ENCODE peak calls at places on chromosomes 6 and 20, in five cellular contexts. One of them, this sample, is unnamed.

GRCh38 chr6:16168121-16168520 is 39.2 kb downstream of the MYLIP start:
- DNase-seq in HEK293T: no peak
- DNase-seq in K562: peak; percentile 60
- DNase-seq in HepG2: no peak
- DNase-seq in SK-N-SH: no peak
- DNase-seq in this sample: no peak

GRCh38 chr6:46491789-46492547 is 719 bp upstream of the RCAN2 start:
- DNase-seq in K562: no peak
- DNase-seq in SK-N-SH: peak; percentile 63
- DNase-seq in HEK293T: peak; percentile 42
- DNase-seq in HepG2: peak; percentile 6
- DNase-seq in this sample: no peak

GRCh38 chr20:54093423-54094267 is 23.3 kb upstream of the BCAS1 start:
- DNase-seq in HEK293T: no peak
- DNase-seq in HepG2: no peak
- DNase-seq in SK-N-SH: no peak
- DNase-seq in K562: no peak
- DNase-seq in this sample: no peak

GRCh38 chr6:162046324-162046723 is 681.2 kb downstream of the PRKN start:
- DNase-seq in SK-N-SH: no peak
- DNase-seq in HepG2: no peak
- DNase-seq in HEK293T: no peak
- DNase-seq in K562: no peak
- DNase-seq in this sample: no peak

GRCh38 chr6:137973201-137973600 is 106.1 kb downstream of the TNFAIP3 start:
- DNase-seq in SK-N-SH: no peak
- DNase-seq in HEK293T: no peak
- DNase-seq in HepG2: no peak
- DNase-seq in K562: no peak
- DNase-seq in this sample: no peak

GRCh38 chr6:169428532-169428931 is 174.9 kb upstream of the THBS2 start:
- DNase-seq in SK-N-SH: no peak
- DNase-seq in HepG2: no peak
- DNase-seq in K562: no peak
- DNase-seq in HEK293T: no peak
- DNase-seq in this sample: no peak

GRCh38 chr20:32363492-32363891 is 5.4 kb downstream of the ASXL1 start:
- DNase-seq in K562: no peak
- DNase-seq in HepG2: no peak
- DNase-seq in SK-N-SH: no peak
- DNase-seq in HEK293T: no peak
- DNase-seq in this sample: no peak

GRCh38 chr20:25048519-25048952 is 9.4 kb downstream of the ACSS1 start:
- DNase-seq in K562: no peak
- DNase-seq in HepG2: no peak
- DNase-seq in HEK293T: no peak
- DNase-seq in SK-N-SH: no peak
- DNase-seq in this sample: no peak

GRCh38 chr6:106792536-106793236 is 163.3 kb downstream of the QRSL1 start:
- DNase-seq in HepG2: peak; percentile 44
- DNase-seq in HEK293T: no peak
- DNase-seq in SK-N-SH: no peak
- DNase-seq in K562: no peak
- DNase-seq in this sample: no peak

GRCh38 chr20:58893355-58894151 is 41.0 kb downstream of the GNAS start:
- DNase-seq in SK-N-SH: no peak
- DNase-seq in K562: peak; percentile 52
- DNase-seq in HEK293T: no peak
- DNase-seq in HepG2: no peak
- DNase-seq in this sample: no peak

GRCh38 chr6:55826941-55827340 is 48.4 kb downstream of the BMP5 start:
- DNase-seq in SK-N-SH: no peak
- DNase-seq in K562: no peak
- DNase-seq in HEK293T: no peak
- DNase-seq in HepG2: no peak
- DNase-seq in this sample: no peak

GRCh38 chr6:138485005-138485545 is 14.2 kb downstream of the NHSL1 start:
- DNase-seq in HEK293T: no peak
- DNase-seq in K562: no peak
- DNase-seq in SK-N-SH: no peak
- DNase-seq in HepG2: no peak
- DNase-seq in this sample: no peak

GRCh38 chr6:119310486-119311036 is 39.0 kb downstream of the MAN1A1 start:
- DNase-seq in SK-N-SH: no peak
- DNase-seq in HepG2: no peak
- DNase-seq in HEK293T: no peak
- DNase-seq in K562: peak; percentile 64
- DNase-seq in this sample: no peak

GRCh38 chr6:150638286-150638685 is 38.6 kb downstream of the PLEKHG1 start:
- DNase-seq in SK-N-SH: no peak
- DNase-seq in K562: no peak
- DNase-seq in HepG2: no peak
- DNase-seq in HEK293T: no peak
- DNase-seq in this sample: no peak

GRCh38 chr6:150635906-150636514 is 36.3 kb downstream of the PLEKHG1 start:
- DNase-seq in HEK293T: no peak
- DNase-seq in SK-N-SH: no peak
- DNase-seq in HepG2: no peak
- DNase-seq in K562: no peak
- DNase-seq in this sample: no peak

GRCh38 chr6:150636808-150637207 is 37.1 kb downstream of the PLEKHG1 start:
- DNase-seq in HepG2: no peak
- DNase-seq in SK-N-SH: no peak
- DNase-seq in K562: no peak
- DNase-seq in HEK293T: no peak
- DNase-seq in this sample: peak; percentile 62

GRCh38 chr6:150638765-150639164 is 39.1 kb downstream of the PLEKHG1 start:
- DNase-seq in SK-N-SH: no peak
- DNase-seq in HepG2: no peak
- DNase-seq in HEK293T: no peak
- DNase-seq in K562: no peak
- DNase-seq in this sample: no peak

GRCh38 chr6:150637266-150637665 is 37.6 kb downstream of the PLEKHG1 start:
- DNase-seq in SK-N-SH: no peak
- DNase-seq in K562: no peak
- DNase-seq in HEK293T: no peak
- DNase-seq in HepG2: no peak
- DNase-seq in this sample: no peak
- TF ChIP-seq FOXM1 in SK-N-SH: no peak
- TF ChIP-seq FOXM1 in K562: no peak
- TF ChIP-seq FOXM1 in HEK293T: no peak
- TF ChIP-seq FOXM1 in HepG2: no peak
- TF ChIP-seq FOXM1 in this sample: no peak

DNA sequence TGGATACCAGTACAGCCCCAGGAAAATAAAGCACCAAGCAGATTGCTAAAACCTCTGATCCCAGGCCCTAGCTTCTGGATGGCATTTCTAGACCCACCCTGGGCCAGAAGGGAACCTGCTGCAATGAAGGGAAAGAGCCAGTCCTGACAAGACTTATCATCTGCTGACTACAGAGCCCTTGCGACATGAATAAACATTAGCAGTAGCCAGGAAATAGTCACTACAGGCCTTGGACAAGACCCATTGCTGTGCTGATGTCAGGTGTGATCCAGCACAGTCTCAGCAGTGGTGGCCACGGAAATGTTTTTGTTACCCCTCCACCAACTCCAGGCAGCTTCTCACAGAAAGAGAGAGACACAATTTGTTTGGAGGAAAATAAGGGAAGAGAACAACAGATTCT is 399.3 kb downstream of the HAO1 start:
- DNase-seq in HepG2: no peak
- DNase-seq in SK-N-SH: no peak
- DNase-seq in K562: no peak
- DNase-seq in HEK293T: no peak
- DNase-seq in this sample: no peak
- TF ChIP-seq FOXM1 in HepG2: no peak
- TF ChIP-seq FOXM1 in SK-N-SH: no peak
- TF ChIP-seq FOXM1 in K562: no peak
- TF ChIP-seq FOXM1 in HEK293T: no peak
- TF ChIP-seq FOXM1 in this sample: no peak

GRCh38 chr20:52103469-52103910 is 88.1 kb downstream of the ZFP64 start:
- DNase-seq in K562: peak; percentile 14
- DNase-seq in SK-N-SH: no peak
- DNase-seq in HEK293T: no peak
- DNase-seq in HepG2: no peak
- DNase-seq in this sample: no peak
- TF ChIP-seq FOXM1 in K562: no peak
- TF ChIP-seq FOXM1 in SK-N-SH: no peak
- TF ChIP-seq FOXM1 in HEK293T: no peak
- TF ChIP-seq FOXM1 in HepG2: no peak
- TF ChIP-seq FOXM1 in this sample: no peak

DNA sequence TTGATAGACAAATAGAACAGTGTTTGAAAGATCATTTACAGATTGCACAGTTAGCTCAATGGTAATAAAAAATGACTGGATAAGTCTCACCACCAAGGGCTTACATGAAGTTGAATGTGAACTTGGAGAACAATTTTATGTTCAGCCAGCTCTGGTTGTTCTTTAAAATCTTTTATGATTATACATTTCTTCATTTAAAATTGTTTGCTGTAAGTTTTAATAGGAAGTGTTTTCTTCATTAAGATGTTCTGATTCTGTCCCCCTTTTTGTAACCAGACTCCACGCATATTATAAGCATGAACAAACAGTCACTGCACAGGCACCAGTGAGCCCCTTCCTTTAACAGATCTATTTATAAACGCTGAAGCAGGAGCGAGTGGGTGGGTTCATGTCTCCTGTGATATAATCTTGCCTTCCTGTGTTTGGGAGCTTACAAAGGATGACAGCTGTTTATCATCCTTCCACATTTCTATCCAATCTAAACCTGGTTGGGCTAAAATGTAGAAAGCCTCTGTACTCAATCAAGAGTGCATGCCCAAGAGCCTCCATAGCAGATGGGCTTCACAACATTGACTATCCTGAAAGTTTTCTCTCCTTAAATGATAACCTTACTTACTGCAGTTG is 299.3 kb downstream of the PRL start:
- DNase-seq in SK-N-SH: peak; percentile 39
- DNase-seq in HepG2: no peak
- DNase-seq in HEK293T: no peak
- DNase-seq in K562: peak; percentile 89
- DNase-seq in this sample: no peak
- TF ChIP-seq FOXM1 in SK-N-SH: no peak
- TF ChIP-seq FOXM1 in HepG2: no peak
- TF ChIP-seq FOXM1 in HEK293T: no peak
- TF ChIP-seq FOXM1 in K562: no peak
- TF ChIP-seq FOXM1 in this sample: no peak

DNA sequence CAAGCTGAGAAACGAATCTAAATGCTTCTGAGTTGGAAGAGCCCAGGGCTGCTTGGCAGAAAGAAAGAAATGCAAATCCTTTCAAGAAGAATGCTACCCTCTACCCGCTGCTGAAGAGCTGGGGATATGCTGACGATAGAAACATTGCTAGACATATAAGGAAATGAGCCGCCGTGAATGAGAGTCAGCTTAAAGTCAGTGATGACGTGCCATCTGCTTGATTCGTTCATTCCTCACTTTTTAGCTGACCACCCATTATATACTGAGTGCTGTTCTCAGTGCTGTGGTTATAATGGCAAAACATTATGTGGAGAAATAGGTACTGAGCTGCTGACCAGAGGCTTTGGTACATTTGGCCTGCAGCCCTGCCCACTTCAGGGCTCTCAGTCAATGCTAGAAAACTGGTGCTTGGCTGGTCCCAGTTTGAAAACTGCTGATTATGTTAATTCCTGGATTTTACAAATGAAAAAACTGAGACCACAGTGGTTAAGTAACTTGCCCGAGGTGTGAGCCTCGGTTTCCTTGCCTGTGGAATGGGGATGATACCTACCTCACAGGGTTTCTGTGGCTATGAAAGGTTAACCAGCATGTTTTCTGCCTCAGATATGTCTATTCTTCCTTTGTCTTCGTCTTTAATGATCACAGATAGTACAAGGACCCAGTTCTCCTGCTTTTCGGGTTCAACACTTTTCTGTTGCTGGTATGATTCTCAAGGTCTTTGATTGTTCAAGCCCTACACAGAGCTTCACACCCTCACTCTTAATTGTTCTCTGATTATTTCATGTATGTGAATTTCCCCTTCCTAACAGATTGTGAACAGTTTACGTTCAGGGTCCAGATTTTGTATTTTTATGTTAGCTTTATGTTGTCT is 27.7 kb upstream of the TULP4 start:
- DNase-seq in K562: no peak
- DNase-seq in HEK293T: no peak
- DNase-seq in HepG2: no peak
- DNase-seq in SK-N-SH: no peak
- DNase-seq in this sample: no peak
- TF ChIP-seq FOXM1 in K562: no peak
- TF ChIP-seq FOXM1 in HEK293T: no peak
- TF ChIP-seq FOXM1 in HepG2: no peak
- TF ChIP-seq FOXM1 in SK-N-SH: no peak
- TF ChIP-seq FOXM1 in this sample: no peak

DNA sequence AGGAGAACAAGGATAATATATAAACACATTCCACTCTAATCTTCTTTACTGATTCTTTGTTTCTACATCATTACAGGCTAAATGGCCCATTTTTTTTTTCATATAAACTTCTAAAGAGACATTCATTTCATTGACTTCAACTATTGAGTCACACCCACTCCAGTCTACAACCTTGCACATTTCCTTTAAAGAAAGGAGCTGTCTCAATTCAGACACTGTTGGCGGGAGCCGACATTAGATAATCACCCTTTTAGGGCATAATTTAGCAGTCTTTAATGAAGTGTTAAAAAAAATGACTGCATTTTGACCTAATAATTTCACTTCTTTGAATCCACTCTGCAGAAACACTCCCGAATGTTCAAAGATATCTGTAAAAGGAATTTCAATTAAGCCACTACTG is 1.6 kb downstream of the EPM2A start:
- DNase-seq in HepG2: no peak
- DNase-seq in HEK293T: no peak
- DNase-seq in K562: peak; percentile 59
- DNase-seq in SK-N-SH: no peak
- DNase-seq in this sample: no peak
- TF ChIP-seq FOXM1 in HepG2: no peak
- TF ChIP-seq FOXM1 in HEK293T: no peak
- TF ChIP-seq FOXM1 in K562: no peak
- TF ChIP-seq FOXM1 in SK-N-SH: no peak
- TF ChIP-seq FOXM1 in this sample: no peak

DNA sequence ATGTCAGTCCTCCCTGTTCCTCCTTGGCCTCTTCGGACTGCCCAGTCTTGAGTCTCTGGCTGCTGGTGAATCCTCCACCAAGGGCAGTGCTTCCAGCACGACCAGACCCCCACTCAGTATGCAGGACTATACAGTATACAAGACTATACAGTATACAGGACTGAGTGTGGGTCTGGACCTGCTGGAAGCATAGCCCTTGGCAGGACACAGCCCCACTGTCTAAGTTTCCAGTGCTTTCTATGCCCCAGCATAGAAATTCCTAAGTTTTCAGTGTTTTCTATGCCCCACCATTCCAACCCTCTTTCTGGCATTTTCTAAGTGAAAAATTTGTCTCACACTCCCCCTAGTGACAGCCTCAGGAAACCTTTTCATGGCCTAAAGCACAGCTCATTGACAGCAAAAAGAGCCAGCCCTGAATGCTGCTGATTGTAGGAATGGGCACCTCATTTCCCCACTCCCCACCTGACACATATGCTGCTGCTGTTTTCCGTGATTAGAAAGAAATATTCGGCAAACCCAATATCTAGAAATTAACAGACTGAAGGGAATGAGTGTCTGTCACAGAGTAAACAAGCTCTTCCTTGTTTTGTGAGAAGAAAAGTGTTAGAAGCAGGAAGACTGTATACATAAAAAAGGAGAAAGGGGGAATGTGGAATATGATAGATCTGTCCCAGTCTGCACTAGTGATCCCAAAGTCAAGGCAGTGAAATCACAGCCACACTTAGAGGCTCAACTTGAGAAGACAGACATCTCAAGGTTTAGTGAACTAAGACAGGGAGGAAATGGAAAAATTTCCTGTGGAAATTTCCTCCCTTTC is 206.9 kb downstream of the IBTK start:
- DNase-seq in SK-N-SH: peak; percentile 16
- DNase-seq in K562: peak; percentile 37
- DNase-seq in HEK293T: peak; percentile 35
- DNase-seq in HepG2: peak; percentile 46
- DNase-seq in this sample: peak; percentile 7
- TF ChIP-seq FOXM1 in SK-N-SH: no peak
- TF ChIP-seq FOXM1 in K562: no peak
- TF ChIP-seq FOXM1 in HEK293T: no peak
- TF ChIP-seq FOXM1 in HepG2: no peak
- TF ChIP-seq FOXM1 in this sample: no peak